ENCODE peak calls at places on chromosome X, in ten cellular contexts. G is WTC11; D is heart right ventricle; X is CD4-positive, alpha-beta T cell; S is AG09319; A is uterus; U is fibroblast of mammary gland; W is osteocyte; N is nephron progenitor cell; Y is right atrium auricular region. R is an unnamed sample.

GRCh38 chrX:54794004-54794403 is 4.1 kb downstream of the ITIH6 start:
- DNase-seq in G (no peak), D (no peak), X (no peak), S (no peak), A (no peak), U (no peak), W (no peak), N (no peak), Y (no peak), R (no peak)

GRCh38 chrX:17987783-17988182 is 126.7 kb upstream of the RAI2 start:
- DNase-seq in G (no peak), D (no peak), X (no peak), S (no peak), A (no peak), U (no peak), W (no peak), N (no peak), Y (no peak), R (no peak)

GRCh38 chrX:44244008-44244407 is 99.5 kb downstream of the EFHC2 start:
- DNase-seq in G (no peak), D (no peak), X (no peak), S (peak; percentile 11), A (no peak), U (peak; percentile 47), W (no peak), N (no peak), Y (no peak), R (peak; percentile 8)

GRCh38 chrX:39205467-39205866 is 404.2 kb downstream of the MID1IP1 start:
- DNase-seq in G (no peak), D (no peak), X (no peak), S (no peak), A (no peak), U (no peak), W (no peak), N (no peak), Y (no peak), R (no peak)

GRCh38 chrX:52979568-52979967 is 21.2 kb upstream of the FAM156A start:
- DNase-seq in G (no peak), D (no peak), X (no peak), S (no peak), A (no peak), U (no peak), W (no peak), N (no peak), Y (peak; percentile 70), R (no peak)

GRCh38 chrX:41482153-41482850 is 35.2 kb downstream of the NYX start:
- DNase-seq in G (no peak), D (no peak), X (no peak), S (no peak), A (no peak), U (peak; percentile 16), W (no peak), N (no peak), Y (no peak), R (no peak)

GRCh38 chrX:10507181-10507580 is 113.2 kb downstream of the MID1 start:
- DNase-seq in G (no peak), D (no peak), X (no peak), S (no peak), A (no peak), U (no peak), W (no peak), N (no peak), Y (no peak), R (no peak)

GRCh38 chrX:154486396-154487207 is at the start of gene UBL4A:
- DNase-seq in G (peak; percentile 46), D (peak; percentile 65), X (no peak), S (no peak), A (peak; percentile 76), U (peak; percentile 36), W (peak; percentile 86), N (peak; percentile 63), Y (no peak), R (no peak)

GRCh38 chrX:96383428-96383827 is 301.2 kb upstream of the DIAPH2 start:
- DNase-seq in G (no peak), D (no peak), X (no peak), S (no peak), A (no peak), U (no peak), W (no peak), N (no peak), Y (no peak), R (no peak)

GRCh38 chrX:39550795-39551361 is 546.9 kb downstream of the BCOR start:
- DNase-seq in G (no peak), D (no peak), X (no peak), S (no peak), A (no peak), U (no peak), W (no peak), N (no peak), Y (no peak), R (no peak)

GRCh38 chrX:12984629-12985303 is 9.9 kb downstream of the TMSB4X start:
- DNase-seq in G (no peak), D (no peak), X (no peak), S (no peak), A (no peak), U (peak; percentile 81), W (no peak), N (no peak), Y (no peak), R (no peak)

GRCh38 chrX:12965390-12965940 is 9.4 kb upstream of the TMSB4X start:
- DNase-seq in G (no peak), D (no peak), X (no peak), S (no peak), A (no peak), U (no peak), W (no peak), N (no peak), Y (no peak), R (no peak)

GRCh38 chrX:153471663-153472280 is 1.4 kb upstream of the HAUS7 start:
- DNase-seq in G (no peak), D (no peak), X (no peak), S (no peak), A (no peak), U (no peak), W (no peak), N (no peak), Y (no peak), R (no peak)

GRCh38 chrX:29728639-29729038 is 486.7 kb upstream of the MAGEB2 start:
- DNase-seq in G (no peak), D (no peak), X (no peak), S (no peak), A (no peak), U (no peak), W (no peak), N (no peak), Y (no peak), R (no peak)

DNA sequence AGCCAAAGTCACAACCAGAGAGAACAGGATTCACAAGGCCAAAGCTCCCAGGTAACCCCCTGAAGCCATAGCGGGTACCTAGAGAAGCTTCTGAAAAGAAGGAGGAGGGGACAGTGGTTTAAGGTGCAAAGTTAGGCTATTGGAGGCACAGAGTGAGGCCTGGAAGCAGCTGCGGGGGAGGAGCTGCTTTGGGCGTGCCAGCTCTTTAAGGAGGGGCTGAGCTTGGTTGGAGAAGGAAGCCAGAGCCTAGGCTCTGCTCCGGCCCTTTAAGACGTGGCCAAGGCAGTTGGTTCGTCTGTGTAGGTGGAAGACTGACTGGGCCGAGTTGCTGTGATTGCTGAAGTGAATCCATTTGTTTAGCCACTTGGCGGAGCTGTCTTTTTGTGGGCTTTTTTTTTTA is 1.5 kb downstream of the KLF8 start:
- DNase-seq in G (peak; percentile 58), D (peak; percentile 41), X (no peak), S (peak; percentile 4), A (peak; percentile 66), U (peak; percentile 80), W (no peak), N (peak; percentile 6), Y (peak; percentile 69), R (peak; percentile 52)
- TF ChIP-seq CTCF in G (no peak), D (no peak), X (no peak), S (no peak), A (no peak), U (no peak), W (no peak), N (no peak), Y (peak; percentile 30), R (no peak)

DNA sequence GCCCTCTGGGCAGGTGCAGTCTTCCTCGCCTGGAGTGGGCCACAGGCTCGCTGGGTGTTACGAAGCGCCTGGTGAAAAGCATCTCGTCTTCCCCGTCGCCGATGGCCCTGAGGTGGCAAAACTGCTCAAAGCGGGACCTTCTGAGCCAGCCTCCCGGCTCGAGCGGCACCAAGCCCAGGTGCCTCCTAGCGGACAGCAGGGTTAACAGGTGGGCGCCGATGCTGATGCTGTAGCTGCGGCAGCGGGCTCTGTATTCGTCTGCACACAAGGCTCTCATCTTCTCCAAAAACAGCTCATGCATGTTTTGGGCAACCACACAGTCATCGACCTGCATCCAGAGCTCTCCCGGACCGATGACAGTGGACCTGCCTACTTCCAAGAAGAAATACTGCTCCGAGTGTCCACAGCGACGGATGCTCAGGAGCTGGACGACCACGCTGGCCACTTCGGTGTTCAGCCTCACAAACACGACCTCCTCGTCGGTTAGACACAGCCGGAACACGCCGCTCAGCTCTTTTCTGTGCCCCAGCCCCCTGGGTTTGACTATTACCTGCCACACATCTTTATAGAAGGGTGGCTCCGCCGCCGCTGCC is 1.2 kb downstream of the IRS4 start:
- DNase-seq in G (peak; percentile 51), D (no peak), X (no peak), S (no peak), A (no peak), U (no peak), W (peak; percentile 73), N (peak; percentile 48), Y (no peak), R (no peak)
- TF ChIP-seq CTCF in G (no peak), D (no peak), X (no peak), S (no peak), A (no peak), U (no peak), W (peak; percentile 17), N (peak; percentile 34), Y (no peak), R (no peak)

DNA sequence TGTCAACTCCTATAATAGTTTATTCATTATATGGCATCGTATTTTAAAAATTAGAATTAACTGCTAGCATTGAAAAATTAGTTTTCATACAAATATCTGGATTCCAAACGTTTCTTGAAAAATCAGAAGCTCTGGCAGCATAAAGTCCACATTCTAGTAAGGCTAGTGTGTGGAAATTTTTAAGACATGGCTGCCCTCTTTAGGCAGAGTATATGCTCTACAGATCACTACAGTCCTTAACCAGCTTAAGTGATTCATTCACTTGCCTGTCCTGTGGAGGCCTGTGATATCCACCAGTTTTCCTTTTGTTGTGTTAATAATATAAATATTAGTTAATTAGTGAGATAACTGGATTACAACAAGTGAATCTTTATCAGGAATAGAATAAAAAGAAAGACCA is 287.2 kb downstream of the OPHN1 start:
- DNase-seq in G (no peak), D (no peak), X (no peak), S (peak; percentile 7), A (no peak), U (peak; percentile 65), W (no peak), N (no peak), Y (no peak), R (no peak)
- TF ChIP-seq CTCF in G (no peak), D (peak; percentile 35), X (no peak), S (peak; percentile 52), A (peak; percentile 31), U (peak; percentile 42), W (peak; percentile 60), N (no peak), Y (peak; percentile 48), R (peak; percentile 17)

DNA sequence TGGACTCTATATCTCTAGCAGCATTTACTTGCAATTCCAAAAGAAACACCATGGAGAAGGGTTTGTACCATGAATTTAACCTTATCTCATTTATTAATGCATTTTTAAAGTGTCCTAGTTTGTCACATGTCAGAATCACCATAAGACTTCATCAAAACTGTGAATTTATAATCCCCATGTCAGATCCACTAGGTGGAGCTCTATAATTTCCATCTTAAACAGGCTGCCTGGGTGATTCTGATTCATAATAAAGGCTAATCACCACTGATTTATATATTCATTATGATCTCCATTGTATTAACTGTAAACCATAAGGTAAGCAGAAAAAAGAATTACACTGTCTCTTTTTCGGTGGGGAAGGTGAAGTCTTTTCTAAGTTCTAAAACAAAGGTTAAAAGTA is 4.0 kb downstream of the TCEAL2 start:
- DNase-seq in G (no peak), D (no peak), X (no peak), S (no peak), A (no peak), U (peak; percentile 7), W (no peak), N (no peak), Y (no peak), R (no peak)
- TF ChIP-seq CTCF in G (no peak), D (peak; percentile 23), X (peak; percentile 48), S (peak; percentile 42), A (no peak), U (peak; percentile 42), W (peak; percentile 45), N (no peak), Y (peak; percentile 42), R (no peak)

R was measured in tibial nerve.